ENCODE peak calls at places on chromosomes 4 and X, in five cellular contexts. J is A172; U is stimulated activated CD8-positive, alpha-beta memory T cell treated with anti-CD3 and anti-CD28 coated beads, Interleukin-4, amount 100 ng/mL, for 48 hours; T is activated naive CD4-positive, alpha-beta T cell treated with anti-CD3 and anti-CD28 coated beads, Interleukin-2, amount 10 ng/mL, durations not matched to agents 7 days and 5 days; D is K562. S is an unnamed sample.

GRCh38 chrX:44344194-44344593 is 722 bp upstream of the EFHC2 start:
- DNase-seq in J (no peak), U (peak; percentile 64), T (peak; percentile 81), D (peak; percentile 76), S (no peak)

GRCh38 chr4:82360298-82361177 is 13.3 kb downstream of the HNRNPD start:
- DNase-seq in J (no peak), U (no peak), T (no peak), D (peak; percentile 39), S (no peak)

GRCh38 chrX:16892504-16893362 is 22.6 kb upstream of the RBBP7 start:
- DNase-seq in J (peak; percentile 87), U (peak; percentile 64), T (peak; percentile 66), D (peak; percentile 87), S (peak; percentile 55)

GRCh38 chr4:1368421-1369090 is 21.5 kb downstream of the UVSSA start:
- DNase-seq in J (no peak), U (no peak), T (no peak), D (no peak), S (no peak)

GRCh38 chr4:74758521-74758920 is 35.8 kb downstream of the BTC start:
- DNase-seq in J (no peak), U (no peak), T (no peak), D (no peak), S (no peak)

GRCh38 chrX:31199051-31199769 is 127.4 kb upstream of the FTHL17 start:
- DNase-seq in J (peak; percentile 41), U (no peak), T (no peak), D (no peak), S (no peak)

GRCh38 chr4:41709844-41710481 is 38.6 kb downstream of the PHOX2B start:
- DNase-seq in J (peak; percentile 73), U (no peak), T (no peak), D (peak; percentile 2), S (peak; percentile 1)

GRCh38 chr4:106687026-106687425 is 318.4 kb upstream of the GIMD1 start:
- DNase-seq in J (no peak), U (no peak), T (no peak), D (no peak), S (no peak)

GRCh38 chr4:94635172-94635571 is 122.6 kb upstream of the BMPR1B start:
- DNase-seq in J (no peak), U (no peak), T (no peak), D (no peak), S (no peak)

GRCh38 chr4:137474711-137475301 is 57.5 kb downstream of the PCDH18 start:
- DNase-seq in J (no peak), U (no peak), T (no peak), D (no peak), S (no peak)

GRCh38 chr4:182206266-182206665 is 36.9 kb upstream of the TENM3 start:
- DNase-seq in J (no peak), U (no peak), T (no peak), D (no peak), S (no peak)

GRCh38 chr4:73914071-73914470 is 44.9 kb downstream of the CXCL1 start:
- DNase-seq in J (no peak), U (no peak), T (no peak), D (peak; percentile 6), S (no peak)